ENCODE peak calls at places on chromosomes 16 and 17, in eight cellular contexts. One of them, this sample, is unnamed. For H3K4me1, the result is how much of the 10 kb centered on the place peaks cover.

GRCh38 chr17:76378548-76379274 is 5.7 kb upstream of the SPHK1 start:
- DNase-seq in GM23248: no peak
- DNase-seq in transverse colon: no peak
- DNase-seq in OCI-LY7: no peak
- DNase-seq in fibroblast of lung: no peak
- DNase-seq in neural progenitor cell: no peak
- DNase-seq in mammary epithelial cell: no peak
- DNase-seq in cardiac muscle cell: no peak
- DNase-seq in this sample: no peak

GRCh38 chr17:50101346-50102163 is 6.4 kb downstream of the PDK2 start:
- DNase-seq in GM23248: peak
- DNase-seq in transverse colon: peak
- DNase-seq in OCI-LY7: no peak
- DNase-seq in fibroblast of lung: no peak
- DNase-seq in neural progenitor cell: peak
- DNase-seq in mammary epithelial cell: no peak
- DNase-seq in cardiac muscle cell: peak
- DNase-seq in this sample: no peak

GRCh38 chr17:31494259-31495048 is 103.0 kb downstream of the RAB11FIP4 start:
- DNase-seq in GM23248: no peak
- DNase-seq in transverse colon: peak
- DNase-seq in OCI-LY7: peak
- DNase-seq in fibroblast of lung: no peak
- DNase-seq in neural progenitor cell: no peak
- DNase-seq in mammary epithelial cell: peak
- DNase-seq in cardiac muscle cell: no peak
- DNase-seq in this sample: peak

GRCh38 chr16:52827456-52827855 is 225.2 kb downstream of the CHD9NB start:
- DNase-seq in GM23248: no peak
- DNase-seq in transverse colon: no peak
- DNase-seq in OCI-LY7: no peak
- DNase-seq in fibroblast of lung: no peak
- DNase-seq in neural progenitor cell: peak
- DNase-seq in mammary epithelial cell: no peak
- DNase-seq in cardiac muscle cell: no peak
- DNase-seq in this sample: no peak

GRCh38 chr16:79821911-79822310 is 221.4 kb upstream of the MAF start:
- DNase-seq in GM23248: no peak
- DNase-seq in transverse colon: no peak
- DNase-seq in OCI-LY7: no peak
- DNase-seq in fibroblast of lung: no peak
- DNase-seq in neural progenitor cell: no peak
- DNase-seq in mammary epithelial cell: no peak
- DNase-seq in cardiac muscle cell: no peak
- DNase-seq in this sample: no peak

GRCh38 chr16:83402160-83402794 is 405.5 kb upstream of the HSBP1 start:
- DNase-seq in GM23248: peak
- DNase-seq in transverse colon: no peak
- DNase-seq in OCI-LY7: no peak
- DNase-seq in fibroblast of lung: peak
- DNase-seq in neural progenitor cell: no peak
- DNase-seq in mammary epithelial cell: peak
- DNase-seq in cardiac muscle cell: no peak
- DNase-seq in this sample: no peak

GRCh38 chr17:5955764-5956163 is 114.4 kb upstream of the WSCD1 start:
- DNase-seq in GM23248: no peak
- DNase-seq in transverse colon: no peak
- DNase-seq in OCI-LY7: no peak
- DNase-seq in fibroblast of lung: no peak
- DNase-seq in neural progenitor cell: no peak
- DNase-seq in mammary epithelial cell: no peak
- DNase-seq in cardiac muscle cell: no peak
- DNase-seq in this sample: no peak

GRCh38 chr16:4261557-4262172 is 11.2 kb downstream of the TFAP4 start:
- DNase-seq in GM23248: peak
- DNase-seq in transverse colon: peak
- DNase-seq in OCI-LY7: peak
- DNase-seq in fibroblast of lung: peak
- DNase-seq in neural progenitor cell: peak
- DNase-seq in mammary epithelial cell: no peak
- DNase-seq in cardiac muscle cell: peak
- DNase-seq in this sample: no peak

GRCh38 chr16:85027968-85028637 is 508 bp downstream of the KIAA0513 start:
- DNase-seq in GM23248: peak
- DNase-seq in transverse colon: peak
- DNase-seq in OCI-LY7: peak
- DNase-seq in fibroblast of lung: no peak
- DNase-seq in neural progenitor cell: peak
- DNase-seq in mammary epithelial cell: no peak
- DNase-seq in cardiac muscle cell: no peak
- DNase-seq in this sample: peak

GRCh38 chr16:82636485-82636884 is 9.7 kb downstream of the CDH13 start:
- DNase-seq in GM23248: no peak
- DNase-seq in transverse colon: no peak
- DNase-seq in OCI-LY7: no peak
- DNase-seq in fibroblast of lung: no peak
- DNase-seq in neural progenitor cell: no peak
- DNase-seq in mammary epithelial cell: no peak
- DNase-seq in cardiac muscle cell: no peak
- DNase-seq in this sample: no peak

GRCh38 chr16:67294171-67294757 is 14.9 kb downstream of the PLEKHG4 start:
- DNase-seq in GM23248: no peak
- DNase-seq in transverse colon: no peak
- DNase-seq in OCI-LY7: no peak
- DNase-seq in fibroblast of lung: no peak
- DNase-seq in neural progenitor cell: no peak
- DNase-seq in mammary epithelial cell: no peak
- DNase-seq in cardiac muscle cell: no peak
- DNase-seq in this sample: no peak

GRCh38 chr17:33082529-33083148 is 91.0 kb downstream of the SPACA3 start:
- DNase-seq in GM23248: no peak
- DNase-seq in transverse colon: no peak
- DNase-seq in OCI-LY7: no peak
- DNase-seq in fibroblast of lung: no peak
- DNase-seq in neural progenitor cell: no peak
- DNase-seq in mammary epithelial cell: no peak
- DNase-seq in cardiac muscle cell: no peak
- DNase-seq in this sample: no peak

GRCh38 chr16:76574651-76575050 is 297.4 kb downstream of the CNTNAP4 start:
- DNase-seq in GM23248: no peak
- DNase-seq in transverse colon: no peak
- DNase-seq in OCI-LY7: no peak
- DNase-seq in fibroblast of lung: no peak
- DNase-seq in neural progenitor cell: no peak
- DNase-seq in mammary epithelial cell: no peak
- DNase-seq in cardiac muscle cell: no peak
- DNase-seq in this sample: no peak

GRCh38 chr17:77479372-77479781 is 338.6 kb downstream of the SEC14L1 start:
- DNase-seq in GM23248: no peak
- DNase-seq in transverse colon: no peak
- DNase-seq in OCI-LY7: peak
- DNase-seq in fibroblast of lung: no peak
- DNase-seq in neural progenitor cell: no peak
- DNase-seq in mammary epithelial cell: no peak
- DNase-seq in cardiac muscle cell: no peak
- DNase-seq in this sample: no peak

GRCh38 chr17:77479817-77480508 is 339.2 kb downstream of the SEC14L1 start:
- DNase-seq in GM23248: no peak
- DNase-seq in transverse colon: no peak
- DNase-seq in OCI-LY7: peak
- DNase-seq in fibroblast of lung: no peak
- DNase-seq in neural progenitor cell: peak
- DNase-seq in mammary epithelial cell: no peak
- DNase-seq in cardiac muscle cell: no peak
- DNase-seq in this sample: no peak

GRCh38 chr17:77478281-77478680 is 337.5 kb downstream of the SEC14L1 start:
- DNase-seq in GM23248: no peak
- DNase-seq in transverse colon: no peak
- DNase-seq in OCI-LY7: no peak
- DNase-seq in fibroblast of lung: no peak
- DNase-seq in neural progenitor cell: no peak
- DNase-seq in mammary epithelial cell: no peak
- DNase-seq in cardiac muscle cell: no peak
- DNase-seq in this sample: no peak

GRCh38 chr17:77476920-77477805 is 336.4 kb downstream of the SEC14L1 start:
- DNase-seq in GM23248: peak
- DNase-seq in transverse colon: peak
- DNase-seq in OCI-LY7: peak
- DNase-seq in fibroblast of lung: peak
- DNase-seq in neural progenitor cell: no peak
- DNase-seq in mammary epithelial cell: peak
- DNase-seq in cardiac muscle cell: peak
- DNase-seq in this sample: peak

DNA sequence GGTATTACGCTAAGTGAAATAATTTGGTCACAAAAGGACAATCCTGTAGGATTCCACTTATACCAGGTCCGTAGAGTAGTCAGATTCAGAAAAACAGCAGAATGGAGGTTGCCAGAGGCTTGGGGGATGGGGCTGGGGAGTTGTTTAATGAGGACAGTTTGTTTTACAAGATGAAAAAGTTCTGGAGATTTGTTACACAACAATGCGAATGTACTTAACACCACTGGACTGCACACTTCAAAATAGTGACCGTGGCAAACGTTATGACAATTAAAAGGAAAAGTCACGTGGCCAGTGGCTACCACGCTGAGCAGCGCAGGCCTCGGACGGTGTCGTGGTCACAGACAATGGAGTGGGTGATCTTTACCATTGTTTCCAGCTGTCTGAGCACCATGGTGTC is 338.1 kb downstream of the SEC14L1 start:
- DNase-seq in GM23248: no peak
- DNase-seq in transverse colon: no peak
- DNase-seq in OCI-LY7: no peak
- DNase-seq in fibroblast of lung: no peak
- DNase-seq in neural progenitor cell: peak
- DNase-seq in mammary epithelial cell: no peak
- DNase-seq in cardiac muscle cell: no peak
- DNase-seq in this sample: no peak
- H3K4me1 ChIP-seq in GM23248: under half
- H3K4me1 ChIP-seq in transverse colon: half or more
- H3K4me1 ChIP-seq in OCI-LY7: half or more
- H3K4me1 ChIP-seq in fibroblast of lung: under half
- H3K4me1 ChIP-seq in neural progenitor cell: half or more
- H3K4me1 ChIP-seq in mammary epithelial cell: half or more
- H3K4me1 ChIP-seq in cardiac muscle cell: half or more
- H3K4me1 ChIP-seq in this sample: half or more

GRCh38 chr16:57798267-57798810 is 4.0 kb downstream of the KIFC3 start:
- DNase-seq in GM23248: no peak
- DNase-seq in transverse colon: no peak
- DNase-seq in OCI-LY7: no peak
- DNase-seq in fibroblast of lung: no peak
- DNase-seq in neural progenitor cell: no peak
- DNase-seq in mammary epithelial cell: no peak
- DNase-seq in cardiac muscle cell: no peak
- DNase-seq in this sample: no peak

GRCh38 chr16:57797526-57798266 is 4.6 kb downstream of the KIFC3 start:
- DNase-seq in GM23248: no peak
- DNase-seq in transverse colon: no peak
- DNase-seq in OCI-LY7: no peak
- DNase-seq in fibroblast of lung: no peak
- DNase-seq in neural progenitor cell: peak
- DNase-seq in mammary epithelial cell: peak
- DNase-seq in cardiac muscle cell: peak
- DNase-seq in this sample: no peak

GRCh38 chr16:57800213-57801097 is 1.8 kb downstream of the KIFC3 start:
- DNase-seq in GM23248: no peak
- DNase-seq in transverse colon: no peak
- DNase-seq in OCI-LY7: no peak
- DNase-seq in fibroblast of lung: no peak
- DNase-seq in neural progenitor cell: no peak
- DNase-seq in mammary epithelial cell: no peak
- DNase-seq in cardiac muscle cell: no peak
- DNase-seq in this sample: no peak

GRCh38 chr16:57799619-57800212 is 2.6 kb downstream of the KIFC3 start:
- DNase-seq in GM23248: no peak
- DNase-seq in transverse colon: no peak
- DNase-seq in OCI-LY7: no peak
- DNase-seq in fibroblast of lung: no peak
- DNase-seq in neural progenitor cell: no peak
- DNase-seq in mammary epithelial cell: no peak
- DNase-seq in cardiac muscle cell: no peak
- DNase-seq in this sample: no peak

GRCh38 chr16:57798953-57799618 is 3.2 kb downstream of the KIFC3 start:
- DNase-seq in GM23248: no peak
- DNase-seq in transverse colon: no peak
- DNase-seq in OCI-LY7: no peak
- DNase-seq in fibroblast of lung: no peak
- DNase-seq in neural progenitor cell: no peak
- DNase-seq in mammary epithelial cell: no peak
- DNase-seq in cardiac muscle cell: no peak
- DNase-seq in this sample: no peak
- H3K4me1 ChIP-seq in GM23248: under half
- H3K4me1 ChIP-seq in transverse colon: under half
- H3K4me1 ChIP-seq in OCI-LY7: under half
- H3K4me1 ChIP-seq in fibroblast of lung: under half
- H3K4me1 ChIP-seq in neural progenitor cell: under half
- H3K4me1 ChIP-seq in mammary epithelial cell: half or more
- H3K4me1 ChIP-seq in cardiac muscle cell: under half
- H3K4me1 ChIP-seq in this sample: under half

GRCh38 chr17:57458718-57459285 is 202.5 kb downstream of the MSI2 start:
- DNase-seq in GM23248: no peak
- DNase-seq in transverse colon: no peak
- DNase-seq in OCI-LY7: no peak
- DNase-seq in fibroblast of lung: no peak
- DNase-seq in neural progenitor cell: no peak
- DNase-seq in mammary epithelial cell: no peak
- DNase-seq in cardiac muscle cell: no peak
- DNase-seq in this sample: no peak
- H3K4me1 ChIP-seq in GM23248: under half
- H3K4me1 ChIP-seq in transverse colon: under half
- H3K4me1 ChIP-seq in OCI-LY7: under half
- H3K4me1 ChIP-seq in fibroblast of lung: under half
- H3K4me1 ChIP-seq in neural progenitor cell: under half
- H3K4me1 ChIP-seq in mammary epithelial cell: under half
- H3K4me1 ChIP-seq in cardiac muscle cell: under half
- H3K4me1 ChIP-seq in this sample: under half

DNA sequence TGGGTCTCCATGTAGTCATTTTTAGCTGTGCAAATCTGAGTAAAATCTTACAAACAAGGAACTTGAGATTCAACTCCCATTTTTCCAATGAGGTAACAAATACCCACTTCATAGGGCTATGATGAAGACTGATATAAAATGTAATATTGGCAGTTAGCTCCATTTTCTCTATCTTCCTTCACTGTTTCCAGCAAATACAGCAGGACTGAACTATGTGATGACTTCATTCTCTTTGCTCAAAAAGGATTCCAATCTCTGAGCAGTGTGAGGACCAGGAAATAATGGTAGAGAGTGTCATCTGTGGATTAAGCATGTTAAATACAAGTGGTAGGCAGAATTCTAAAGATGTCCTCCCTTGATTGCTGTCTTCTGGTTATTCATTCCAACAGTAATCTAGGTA is 18.3 kb downstream of the RND2 start:
- DNase-seq in GM23248: peak
- DNase-seq in transverse colon: no peak
- DNase-seq in OCI-LY7: no peak
- DNase-seq in fibroblast of lung: peak
- DNase-seq in neural progenitor cell: no peak
- DNase-seq in mammary epithelial cell: no peak
- DNase-seq in cardiac muscle cell: no peak
- DNase-seq in this sample: no peak
- H3K4me1 ChIP-seq in GM23248: under half
- H3K4me1 ChIP-seq in transverse colon: under half
- H3K4me1 ChIP-seq in OCI-LY7: under half
- H3K4me1 ChIP-seq in fibroblast of lung: under half
- H3K4me1 ChIP-seq in neural progenitor cell: under half
- H3K4me1 ChIP-seq in mammary epithelial cell: under half
- H3K4me1 ChIP-seq in cardiac muscle cell: under half
- H3K4me1 ChIP-seq in this sample: under half

This sample was measured in CD8-positive, alpha-beta memory T cell.